ENCODE peak calls at places on chromosomes 6 and 20, in eight cellular contexts. W, O, R, G, H, F, X and K are unnamed samples.

GRCh38 chr6:83199173-83199864 is 6.2 kb downstream of the RWDD2A start:
- DNase-seq in W (no peak), O (no peak), R (no peak), G (no peak), H (no peak), F (no peak), X (no peak), K (no peak)

GRCh38 chr6:167089243-167090142 is 33.4 kb upstream of the CCR6 start:
- DNase-seq in W (no peak), O (peak), R (no peak), G (peak), H (no peak), F (no peak), X (no peak), K (peak)

GRCh38 chr6:83430606-83431544 is at the start of gene ME1:
- DNase-seq in W (peak), O (no peak), R (peak), G (peak), H (peak), F (peak), X (peak), K (peak)

GRCh38 chr6:137235686-137236085 is 16.5 kb upstream of the IFNGR1 start:
- DNase-seq in W (no peak), O (no peak), R (no peak), G (no peak), H (no peak), F (no peak), X (no peak), K (no peak)

GRCh38 chr6:32112436-32112980 is 3.4 kb upstream of the TNXB start:
- DNase-seq in W (no peak), O (no peak), R (peak), G (no peak), H (no peak), F (peak), X (no peak), K (no peak)

GRCh38 chr6:145749632-145750031 is 14.3 kb upstream of the EPM2A start:
- DNase-seq in W (peak), O (no peak), R (no peak), G (no peak), H (no peak), F (peak), X (no peak), K (no peak)

GRCh38 chr6:157432861-157433260 is 51.9 kb downstream of the ZDHHC14 start:
- DNase-seq in W (no peak), O (no peak), R (no peak), G (no peak), H (no peak), F (no peak), X (no peak), K (no peak)

GRCh38 chr6:70956451-70957283 is at the start of gene B3GAT2:
- DNase-seq in W (peak), O (no peak), R (no peak), G (peak), H (peak), F (peak), X (no peak), K (peak)

DNA sequence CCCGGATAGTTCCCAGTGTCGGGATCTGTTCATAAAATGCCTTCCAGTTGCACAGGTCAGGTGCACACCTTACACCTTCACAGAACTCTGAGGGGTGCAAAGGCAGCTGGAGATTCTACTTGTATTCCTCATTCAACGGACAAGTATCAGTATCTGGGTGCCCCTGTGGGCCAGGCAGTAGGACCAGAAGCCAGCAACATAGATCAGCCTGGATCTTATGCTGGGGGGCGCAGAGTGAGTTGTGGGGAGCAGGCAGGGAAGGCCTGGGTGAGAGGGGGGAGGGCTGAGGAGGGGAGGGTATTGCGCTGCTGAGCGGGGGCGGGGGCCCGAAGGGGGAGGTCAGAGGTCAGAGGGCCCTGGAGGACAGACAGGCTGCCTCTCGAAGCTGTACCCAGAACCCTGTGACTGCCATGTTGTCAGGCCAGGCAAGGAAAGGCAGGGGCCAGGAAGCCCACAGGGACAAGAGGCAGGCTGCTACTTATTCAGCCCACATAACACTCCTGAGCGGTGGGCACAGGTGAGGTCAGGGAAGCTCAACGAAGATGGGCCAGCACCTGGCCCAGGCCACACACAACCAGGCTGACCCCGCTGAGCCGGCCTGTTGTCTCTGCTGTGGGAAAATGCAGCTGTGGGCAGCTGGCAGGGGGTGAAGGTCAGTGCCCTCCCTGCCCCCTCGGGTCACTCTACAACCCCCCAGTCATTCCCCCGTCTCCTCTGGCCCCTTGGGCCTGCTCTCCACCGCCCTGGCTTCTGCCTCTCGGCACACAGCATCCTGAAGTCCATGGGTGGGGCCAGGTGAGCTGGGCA is 1.1 kb downstream of the OPRL1 start:
- DNase-seq in W (no peak), O (no peak), R (no peak), G (no peak), H (no peak), F (no peak), X (no peak), K (no peak)
- H3K4me3 ChIP-seq in W (no peak), O (peak), R (no peak), G (no peak), H (peak), F (no peak), X (no peak), K (peak)

DNA sequence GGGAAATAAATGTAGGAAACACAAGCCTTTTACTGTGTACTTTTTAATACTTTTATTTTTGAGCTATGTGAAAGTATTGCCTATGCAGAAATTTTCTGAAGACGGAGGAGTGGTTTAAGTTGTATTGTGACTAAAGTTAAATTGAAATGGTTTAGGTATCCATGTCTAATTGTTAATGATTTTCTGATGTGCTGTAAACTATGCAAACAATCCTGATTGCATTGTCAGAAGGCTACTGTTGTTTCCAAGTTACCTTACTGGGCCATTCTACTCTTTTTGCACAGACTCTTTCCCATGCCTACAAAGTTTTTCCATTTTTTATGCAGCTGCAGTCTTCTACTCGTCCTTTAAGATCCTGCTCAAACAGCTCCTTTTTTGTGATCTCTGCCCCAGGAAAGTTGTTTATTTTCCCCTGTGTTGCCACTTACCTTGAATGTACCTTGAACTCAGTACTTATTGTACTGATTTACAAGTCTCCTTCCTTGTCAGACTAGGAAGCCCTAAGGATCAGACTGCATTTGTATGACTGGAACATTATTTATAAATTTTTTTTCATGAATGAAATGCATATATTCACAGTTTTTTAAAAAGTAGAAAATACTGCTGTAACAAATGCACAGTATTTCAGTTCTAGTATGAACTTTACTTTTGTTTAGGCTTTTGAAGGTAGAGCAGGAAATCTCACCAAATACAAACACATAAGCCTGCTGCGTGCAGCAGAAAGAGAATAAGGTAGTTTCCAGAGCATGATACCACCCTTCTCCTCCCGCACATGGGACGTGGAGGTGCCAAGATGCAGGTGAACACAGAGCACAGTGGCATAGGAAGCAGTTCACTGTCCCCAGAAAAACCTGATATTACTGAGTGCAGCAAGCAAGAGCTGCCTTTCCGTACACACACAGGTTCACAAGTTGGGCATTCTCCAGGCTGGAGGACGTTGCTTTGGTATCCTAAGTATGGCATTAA is 97.8 kb downstream of the CRYBG1 start:
- DNase-seq in W (no peak), O (no peak), R (no peak), G (no peak), H (no peak), F (no peak), X (no peak), K (no peak)
- H3K4me3 ChIP-seq in W (no peak), O (no peak), R (no peak), G (no peak), H (no peak), F (no peak), X (no peak), K (no peak)

GRCh38 chr6:134438825-134439224 is 120.9 kb upstream of the SGK1 start:
- DNase-seq in W (no peak), O (no peak), R (no peak), G (no peak), H (no peak), F (no peak), X (no peak), K (no peak)

GRCh38 chr6:134437376-134437775 is 119.5 kb upstream of the SGK1 start:
- DNase-seq in W (peak), O (peak), R (no peak), G (peak), H (no peak), F (peak), X (no peak), K (no peak)

GRCh38 chr6:134435814-134436280 is 117.9 kb upstream of the SGK1 start:
- DNase-seq in W (no peak), O (peak), R (no peak), G (no peak), H (no peak), F (no peak), X (no peak), K (no peak)

GRCh38 chr6:134436281-134436815 is 118.4 kb upstream of the SGK1 start:
- DNase-seq in W (peak), O (peak), R (peak), G (peak), H (no peak), F (peak), X (peak), K (no peak)

DNA sequence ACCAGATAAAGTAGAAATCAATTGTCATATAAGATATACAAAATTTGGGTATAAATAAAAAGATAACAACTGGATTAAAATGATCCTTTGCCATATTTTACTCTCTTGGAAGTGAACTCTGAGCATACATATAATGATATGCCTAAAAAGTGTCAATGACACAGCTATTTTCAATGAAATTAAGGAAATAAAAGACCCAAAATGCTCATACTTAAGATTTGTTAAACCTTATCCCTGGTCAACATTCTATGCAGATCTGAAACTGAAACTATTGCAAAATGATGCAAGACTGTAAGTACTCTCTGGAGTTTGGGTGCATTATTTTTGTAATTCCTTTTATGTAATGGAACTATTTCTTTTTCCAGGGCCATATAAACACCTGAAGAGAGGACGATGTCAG is 119.0 kb upstream of the SGK1 start:
- DNase-seq in W (peak), O (peak), R (no peak), G (no peak), H (no peak), F (peak), X (no peak), K (no peak)
- H3K4me3 ChIP-seq in W (no peak), O (no peak), R (no peak), G (no peak), H (no peak), F (no peak), X (no peak), K (no peak)

DNA sequence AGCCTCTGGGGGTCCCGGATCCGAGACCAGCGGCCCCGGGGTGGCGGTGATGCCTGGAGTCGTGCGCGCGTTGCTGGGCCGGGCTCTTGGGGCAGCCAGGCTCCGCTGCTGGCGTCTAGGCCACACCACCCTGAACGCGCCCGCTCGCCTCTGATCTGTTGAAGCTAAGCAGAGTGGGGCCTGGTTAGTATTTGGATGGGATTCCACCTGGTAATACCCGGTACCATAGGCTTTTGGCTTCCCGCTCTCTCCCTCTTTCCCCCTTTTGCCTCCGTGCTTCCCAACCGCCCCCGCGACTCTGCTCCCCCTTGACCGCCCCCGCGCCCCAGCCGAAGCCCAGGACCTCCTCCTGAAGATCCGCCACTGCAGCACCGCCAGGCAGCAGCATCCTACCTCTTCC is 1383.5 kb upstream of the DEFB115 start:
- DNase-seq in W (peak), O (peak), R (no peak), G (peak), H (peak), F (peak), X (no peak), K (peak)
- H3K4me3 ChIP-seq in W (no peak), O (peak), R (no peak), G (peak), H (peak), F (peak), X (peak), K (peak)

GRCh38 chr20:3406481-3407425 is 716 bp downstream of the DNAAF9 start:
- DNase-seq in W (peak), O (no peak), R (peak), G (no peak), H (peak), F (peak), X (no peak), K (peak)
- H3K4me3 ChIP-seq in W (peak), O (no peak), R (peak), G (peak), H (peak), F (peak), X (peak), K (peak)

DNA sequence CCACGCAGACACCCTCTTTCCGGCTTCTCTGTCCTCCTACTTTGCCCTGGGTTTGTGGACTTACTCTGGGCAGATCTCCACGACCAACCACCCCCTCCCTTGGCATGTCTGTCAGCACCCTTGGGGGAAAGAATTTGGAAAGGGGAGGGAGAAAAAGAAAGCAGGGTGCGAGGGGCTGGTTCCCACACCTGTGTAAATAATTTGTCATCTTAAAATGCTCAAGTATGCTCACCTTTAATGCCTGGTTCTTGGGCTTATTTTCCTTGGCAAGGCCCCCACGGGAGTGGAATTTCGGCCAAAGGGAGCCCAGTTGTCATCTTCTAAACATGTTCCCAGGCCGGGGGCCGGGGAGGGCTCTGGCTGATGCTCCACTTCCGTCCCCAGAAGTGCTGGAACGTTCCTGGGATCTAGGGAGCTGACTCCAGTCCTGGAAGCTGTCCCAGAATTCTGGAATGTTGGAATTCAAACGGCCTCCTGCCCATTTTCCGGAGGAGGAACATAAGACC is 122.1 kb downstream of the CEBPB start:
- DNase-seq in W (peak), O (no peak), R (no peak), G (no peak), H (no peak), F (peak), X (no peak), K (no peak)
- H3K4me3 ChIP-seq in W (no peak), O (no peak), R (no peak), G (no peak), H (no peak), F (no peak), X (no peak), K (no peak)

GRCh38 chr6:133951227-133951626 is 1.8 kb upstream of the TBPL1 start:
- DNase-seq in W (no peak), O (no peak), R (no peak), G (no peak), H (no peak), F (no peak), X (no peak), K (no peak)
- H3K4me3 ChIP-seq in W (no peak), O (peak), R (no peak), G (peak), H (peak), F (peak), X (no peak), K (no peak)